ENCODE peak calls at places on chromosomes 7 and 10, in eight cellular contexts. R, T, V, P, B, X, M and Y are unnamed samples.

GRCh38 chr7:127667017-127667670 is 15.2 kb downstream of the SND1 start:
- DNase-seq in X (peak), M (peak), V (no peak), B (no peak), R (peak), T (no peak), P (peak), Y (peak)

GRCh38 chr10:95430231-95430951 is 130.8 kb downstream of the SORBS1 start:
- DNase-seq in P (peak), T (no peak), B (peak), R (peak), M (peak), V (no peak), X (no peak), Y (no peak)

GRCh38 chr7:28806841-28807240 is 151.3 kb downstream of the TRIL start:
- DNase-seq in V (no peak), T (no peak), X (no peak), B (no peak), P (no peak), M (peak), R (no peak), Y (no peak)

GRCh38 chr7:131948434-131949053 is 392.1 kb upstream of the PODXL start:
- DNase-seq in V (no peak), P (peak), M (peak), R (no peak), X (no peak), T (no peak), B (no peak), Y (no peak)

GRCh38 chr10:89805599-89806013 is 104.2 kb downstream of the KIF20B start:
- DNase-seq in P (no peak), R (no peak), B (no peak), V (no peak), M (no peak), X (no peak), T (no peak), Y (no peak)

GRCh38 chr10:132163278-132163765 is 23.4 kb upstream of the DPYSL4 start:
- DNase-seq in P (no peak), M (peak), B (no peak), T (peak), R (no peak), X (no peak), V (no peak), Y (no peak)

GRCh38 chr7:7861211-7861633 is 107.4 kb upstream of the GLCCI1 start:
- DNase-seq in B (peak), T (no peak), R (peak), X (peak), M (peak), P (peak), V (no peak), Y (peak)

GRCh38 chr10:127968027-127968441 is 61.1 kb downstream of the PTPRE start:
- DNase-seq in B (no peak), T (no peak), R (no peak), X (no peak), M (no peak), V (no peak), P (no peak), Y (no peak)

GRCh38 chr10:17375936-17376584 is 78.3 kb downstream of the ST8SIA6 start:
- DNase-seq in X (no peak), B (no peak), P (peak), T (no peak), R (peak), M (peak), V (no peak), Y (no peak)

GRCh38 chr7:38335123-38335489 is 61.7 kb upstream of the TARP start:
- DNase-seq in X (no peak), V (no peak), T (no peak), B (no peak), M (no peak), R (no peak), P (no peak), Y (no peak)

GRCh38 chr7:70736715-70737460 is 395.1 kb upstream of the GALNT17 start:
- DNase-seq in V (no peak), P (peak), R (peak), B (peak), T (no peak), X (no peak), M (no peak), Y (peak)

GRCh38 chr7:87047-87446 is 105.3 kb upstream of the FAM20C start:
- DNase-seq in T (no peak), V (no peak), R (peak), B (no peak), P (no peak), X (no peak), M (no peak), Y (no peak)

GRCh38 chr7:20249924-20250323 is 32.7 kb upstream of the MACC1 start:
- DNase-seq in B (no peak), R (no peak), T (no peak), P (no peak), V (no peak), X (no peak), M (no peak), Y (no peak)

GRCh38 chr7:128017460-128017859 is 13.8 kb downstream of the LRRC4 start:
- DNase-seq in M (no peak), B (no peak), P (no peak), T (no peak), R (no peak), V (no peak), X (no peak), Y (no peak)

GRCh38 chr7:130277763-130278643 is 11.3 kb downstream of the CPA2 start:
- DNase-seq in P (peak), X (no peak), V (no peak), B (no peak), M (peak), T (no peak), R (peak), Y (no peak)

GRCh38 chr7:22936246-22936645 is 77.7 kb downstream of the HYCC1 start:
- DNase-seq in B (no peak), V (no peak), P (no peak), X (no peak), T (no peak), M (no peak), R (no peak), Y (no peak)

GRCh38 chr10:44857363-44858016 is 53.6 kb upstream of the TMEM72 start:
- DNase-seq in T (peak), M (peak), X (no peak), B (peak), R (peak), V (peak), P (peak), Y (no peak)

GRCh38 chr10:95237376-95238170 is 43.5 kb downstream of the ACSM6 start:
- DNase-seq in T (no peak), M (no peak), V (no peak), B (no peak), X (no peak), P (no peak), R (no peak), Y (no peak)

GRCh38 chr7:150999497-151000225 is 8.8 kb downstream of the NOS3 start:
- DNase-seq in V (no peak), X (no peak), R (no peak), P (no peak), T (no peak), B (no peak), M (no peak), Y (no peak)

GRCh38 chr10:70558871-70559810 is 43.4 kb downstream of the PRF1 start:
- DNase-seq in X (no peak), B (peak), R (peak), M (peak), V (peak), P (peak), T (peak), Y (no peak)

GRCh38 chr10:78960316-78960800 is 108.4 kb upstream of the ZMIZ1 start:
- DNase-seq in M (peak), T (peak), V (no peak), R (peak), P (peak), B (no peak), X (peak), Y (peak)

GRCh38 chr7:159197066-159197975 is 52.7 kb upstream of the VIPR2 start:
- DNase-seq in M (peak), R (no peak), T (no peak), P (no peak), B (no peak), X (no peak), V (no peak), Y (no peak)

GRCh38 chr10:100370976-100371706 is 24.1 kb downstream of the SCD start:
- DNase-seq in R (peak), X (no peak), B (peak), M (peak), P (peak), V (peak), T (peak), Y (no peak)

GRCh38 chr7:42575161-42575560 is 336.7 kb downstream of the C7orf25 start:
- DNase-seq in B (no peak), R (peak), X (no peak), M (no peak), V (no peak), T (no peak), P (no peak), Y (no peak)

GRCh38 chr7:44065431-44066110 is at the start of gene PGAM2:
- DNase-seq in X (no peak), M (no peak), R (peak), B (no peak), P (no peak), T (peak), V (peak), Y (no peak)

GRCh38 chr10:69958232-69958902 is 94.3 kb upstream of the MACROH2A2 start:
- DNase-seq in V (no peak), T (no peak), X (peak), M (peak), P (peak), B (no peak), R (peak), Y (no peak)

GRCh38 chr7:23018747-23019146 is 4.8 kb upstream of the HYCC1 start:
- DNase-seq in T (no peak), X (no peak), B (no peak), R (peak), V (no peak), P (peak), M (no peak), Y (no peak)

GRCh38 chr7:51577390-51577789 is 260.8 kb upstream of the COBL start:
- DNase-seq in V (no peak), M (no peak), P (no peak), R (no peak), T (no peak), X (no peak), B (no peak), Y (no peak)

GRCh38 chr10:58282615-58283014 is 13.7 kb downstream of the CISD1 start:
- DNase-seq in P (peak), M (no peak), X (no peak), B (no peak), R (peak), T (no peak), V (no peak), Y (no peak)

GRCh38 chr7:155266440-155266839 is 31.2 kb upstream of the INSIG1 start:
- DNase-seq in V (peak), B (no peak), X (no peak), P (no peak), T (no peak), R (no peak), M (no peak), Y (no peak)

GRCh38 chr7:73520673-73521635 is 1.1 kb downstream of the BAZ1B start:
- DNase-seq in T (peak), R (peak), M (peak), P (peak), B (no peak), V (no peak), X (no peak), Y (no peak)

GRCh38 chr7:140326116-140326928 is 72.0 kb downstream of the SLC37A3 start:
- DNase-seq in P (peak), T (peak), R (peak), B (peak), M (peak), V (no peak), X (no peak), Y (no peak)

GRCh38 chr10:119980956-119981355 is 88.4 kb downstream of the SEC23IP start:
- DNase-seq in B (no peak), V (no peak), M (no peak), T (no peak), P (no peak), R (no peak), X (no peak), Y (no peak)

GRCh38 chr10:63522129-63522687 is 1.0 kb downstream of the REEP3 start:
- DNase-seq in V (no peak), M (no peak), R (peak), T (no peak), X (no peak), P (peak), B (no peak), Y (no peak)

GRCh38 chr7:110486549-110486948 is 604.4 kb upstream of the LRRN3 start:
- DNase-seq in M (no peak), X (no peak), T (no peak), B (no peak), P (no peak), R (no peak), V (no peak), Y (no peak)

GRCh38 chr7:17368856-17369520 is 70.5 kb downstream of the AHR start:
- DNase-seq in T (no peak), V (no peak), R (no peak), M (peak), X (no peak), B (no peak), P (no peak), Y (no peak)

GRCh38 chr7:151714201-151714600 is 162.7 kb downstream of the PRKAG2 start:
- DNase-seq in M (no peak), R (no peak), B (no peak), T (peak), X (no peak), P (no peak), V (no peak), Y (no peak)

GRCh38 chr10:98391578-98391991 is 23.4 kb downstream of the PYROXD2 start:
- DNase-seq in V (no peak), T (no peak), X (no peak), P (peak), R (peak), M (peak), B (no peak), Y (no peak)

GRCh38 chr10:98391065-98391464 is 23.9 kb downstream of the PYROXD2 start:
- DNase-seq in P (no peak), T (no peak), V (no peak), M (no peak), X (no peak), B (no peak), R (peak), Y (no peak)

GRCh38 chr10:98389398-98389797 is 25.6 kb downstream of the PYROXD2 start:
- DNase-seq in X (no peak), P (no peak), R (no peak), M (no peak), V (no peak), T (no peak), B (no peak), Y (no peak)

GRCh38 chr10:98390406-98390805 is 24.6 kb downstream of the PYROXD2 start:
- DNase-seq in B (no peak), T (no peak), R (no peak), P (no peak), V (no peak), M (no peak), X (no peak), Y (no peak)

GRCh38 chr10:98388086-98388655 is 26.8 kb downstream of the PYROXD2 start:
- DNase-seq in V (no peak), B (no peak), R (no peak), X (no peak), T (no peak), M (no peak), P (no peak), Y (no peak)
- TF ChIP-seq CTCF in V (no peak), B (no peak), R (no peak), X (no peak), T (no peak), M (no peak), P (no peak), Y (no peak)

GRCh38 chr7:102412548-102412947 is 16.4 kb downstream of the PRKRIP1 start:
- DNase-seq in P (peak), V (no peak), X (no peak), M (peak), T (no peak), R (peak), B (no peak), Y (no peak)
- TF ChIP-seq CTCF in P (peak), V (peak), X (peak), M (peak), T (peak), R (peak), B (peak), Y (peak)

DNA sequence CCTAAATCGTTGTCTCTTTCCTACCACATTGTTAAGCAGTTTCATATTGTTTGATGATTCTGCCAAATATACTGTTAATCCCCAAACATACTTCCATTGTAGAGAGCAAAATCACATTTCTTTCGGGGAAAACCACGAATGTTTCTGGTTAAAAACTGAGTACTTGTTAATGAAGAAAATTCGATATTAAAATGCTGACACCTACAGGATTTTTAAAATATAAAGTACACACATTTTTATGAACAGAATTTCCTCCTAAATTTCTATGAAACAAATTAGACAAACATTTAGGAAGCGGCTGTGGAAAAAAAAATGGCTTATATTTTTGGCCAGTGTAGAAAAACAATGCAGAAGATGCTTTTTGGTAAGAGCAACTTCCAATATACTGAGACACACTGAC is 68.8 kb downstream of the IDE start:
- DNase-seq in X (no peak), M (no peak), P (no peak), R (no peak), V (no peak), T (no peak), B (no peak), Y (no peak)
- TF ChIP-seq CTCF in X (no peak), M (no peak), P (no peak), R (no peak), V (no peak), T (no peak), B (no peak), Y (no peak)

GRCh38 chr10:14322531-14322930 is 8.2 kb downstream of the FRMD4A start:
- DNase-seq in R (peak), V (no peak), X (no peak), M (no peak), B (no peak), P (no peak), T (no peak), Y (no peak)

GRCh38 chr10:14326581-14326980 is 4.1 kb downstream of the FRMD4A start:
- DNase-seq in T (no peak), B (no peak), M (no peak), R (no peak), P (no peak), V (no peak), X (no peak), Y (no peak)

GRCh38 chr10:14328881-14329280 is 1.8 kb downstream of the FRMD4A start:
- DNase-seq in V (no peak), M (no peak), P (no peak), R (no peak), T (no peak), B (no peak), X (no peak), Y (no peak)

GRCh38 chr10:14327535-14327934 is 3.2 kb downstream of the FRMD4A start:
- DNase-seq in R (no peak), P (no peak), V (no peak), X (no peak), B (no peak), M (no peak), T (no peak), Y (no peak)

DNA sequence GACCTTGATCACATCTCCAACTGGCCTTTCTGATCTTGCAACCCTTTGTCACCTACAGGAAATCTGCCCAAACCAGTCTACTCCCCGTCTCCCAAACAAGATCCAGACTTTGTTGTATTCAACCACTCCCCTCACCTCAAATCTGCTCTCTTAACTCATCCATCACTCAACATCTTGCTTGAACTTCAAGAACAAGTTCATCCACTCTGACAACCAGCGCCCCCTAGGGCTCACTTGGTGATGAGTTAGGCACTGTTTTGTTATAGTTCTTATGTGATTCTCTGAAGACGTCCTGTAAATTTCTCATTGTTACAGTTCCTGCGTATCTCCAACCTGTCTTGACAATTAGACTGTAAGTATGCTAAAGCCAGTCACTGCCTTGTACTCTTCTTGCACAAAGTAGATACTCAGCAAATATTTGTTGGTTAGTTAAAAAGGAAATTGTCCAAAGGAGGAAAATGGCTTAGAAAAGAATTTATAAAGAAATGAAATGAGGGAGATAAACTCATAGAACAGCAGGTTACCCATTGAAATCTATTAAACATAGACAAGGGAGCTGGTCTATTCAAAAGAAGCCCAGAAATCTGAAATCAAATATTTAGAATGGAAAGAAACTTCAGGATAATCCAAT is 5.3 kb downstream of the FRMD4A start:
- DNase-seq in R (peak), B (no peak), V (no peak), X (peak), P (peak), M (peak), T (peak), Y (no peak)
- TF ChIP-seq CTCF in R (peak), B (peak), V (peak), X (peak), P (peak), M (peak), T (peak), Y (peak)

GRCh38 chr7:116787881-116788280 is 74.5 kb upstream of the CAPZA2 start:
- DNase-seq in X (no peak), M (no peak), T (no peak), V (no peak), R (no peak), B (no peak), P (no peak), Y (no peak)

GRCh38 chr7:116785851-116786250 is 76.5 kb upstream of the CAPZA2 start:
- DNase-seq in M (no peak), R (no peak), X (no peak), B (no peak), T (no peak), V (no peak), P (no peak), Y (no peak)

GRCh38 chr7:116784647-116785046 is 77.7 kb upstream of the CAPZA2 start:
- DNase-seq in T (no peak), B (no peak), V (no peak), M (no peak), R (no peak), X (no peak), P (no peak), Y (no peak)

GRCh38 chr7:116788542-116789197 is 73.7 kb upstream of the CAPZA2 start:
- DNase-seq in M (no peak), T (no peak), R (peak), P (peak), V (no peak), X (no peak), B (no peak), Y (no peak)

DNA sequence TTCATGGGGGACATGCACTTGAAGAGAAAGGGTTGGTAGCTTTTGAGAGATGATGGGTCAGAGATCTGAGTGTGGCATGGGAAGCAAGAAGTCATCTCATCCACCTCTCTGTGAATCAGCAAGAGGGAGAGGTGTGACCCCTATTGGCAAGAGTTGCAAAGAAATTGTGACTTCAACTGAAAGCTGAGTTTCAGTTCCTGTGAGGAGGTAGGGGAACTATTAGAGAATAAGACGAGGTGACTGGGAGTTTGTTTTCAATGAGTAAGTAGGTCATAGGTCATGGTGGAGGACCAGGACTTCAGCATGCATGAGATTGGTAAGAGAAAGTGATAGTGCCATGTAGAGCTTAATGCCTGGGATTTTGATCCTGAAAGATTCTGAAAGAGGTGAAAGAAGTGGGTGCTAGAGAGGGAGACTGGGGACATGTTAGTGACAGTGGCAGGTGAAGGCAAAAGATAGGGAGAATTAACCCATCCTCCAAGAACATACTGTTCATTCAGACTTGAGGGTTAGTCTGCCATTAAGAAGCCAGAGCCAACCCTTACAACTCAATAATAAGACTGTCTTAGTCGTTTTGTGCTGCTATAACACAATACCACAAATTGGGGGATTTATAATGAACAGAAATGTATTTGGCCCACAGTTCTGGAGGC is 75.5 kb upstream of the CAPZA2 start:
- DNase-seq in V (no peak), T (no peak), R (peak), X (no peak), B (no peak), M (peak), P (peak), Y (no peak)
- TF ChIP-seq CTCF in V (peak), T (peak), R (peak), X (no peak), B (peak), M (peak), P (peak), Y (peak)